ENCODE peak calls at places on chromosomes 1 and 21, in four cellular contexts. W is ascending aorta, K is tibial nerve, T is fibroblast of lung. O is an unnamed sample.

GRCh38 chr1:152325111-152325510 is at the start of gene FLG:
- DNase-seq in K (no peak), T (no peak), W (no peak), O (no peak)

GRCh38 chr1:172476218-172476811 is 32.4 kb upstream of the PIGC start:
- DNase-seq in W (no peak), T (peak), K (no peak), O (no peak)

GRCh38 chr1:42206164-42206563 is 41.6 kb upstream of the GUCA2A start:
- DNase-seq in T (no peak), K (no peak), W (no peak), O (no peak)

GRCh38 chr1:229092377-229093257 is 178.3 kb upstream of the RAB4A start:
- DNase-seq in W (peak), T (no peak), K (no peak), O (no peak)

GRCh38 chr21:35737899-35738341 is 322.4 kb downstream of the SETD4 start:
- DNase-seq in K (peak), W (peak), T (peak), O (peak)

GRCh38 chr21:43318841-43319781 is 107.8 kb downstream of the SIK1 start:
- DNase-seq in K (no peak), W (no peak), T (peak), O (no peak)

GRCh38 chr1:173122958-173123852 is 72.5 kb upstream of the TNFSF18 start:
- DNase-seq in K (peak), T (peak), W (peak), O (peak)

GRCh38 chr1:167821969-167822685 is 91.8 kb downstream of the ADCY10 start:
- DNase-seq in W (no peak), K (no peak), T (peak), O (no peak)

GRCh38 chr1:22204989-22205913 is 62.4 kb upstream of the WNT4 start:
- DNase-seq in K (no peak), W (peak), T (no peak), O (no peak)

GRCh38 chr1:175192111-175192629 is 406 bp downstream of the KIAA0040 start:
- DNase-seq in K (peak), T (no peak), W (peak), O (no peak)

GRCh38 chr1:27588256-27589232 is 15.4 kb downstream of the AHDC1 start:
- DNase-seq in K (no peak), T (no peak), W (no peak), O (no peak)

GRCh38 chr21:40243676-40244075 is 376.4 kb downstream of the PCP4 start:
- DNase-seq in T (no peak), W (no peak), K (no peak), O (no peak)

GRCh38 chr1:115474166-115474565 is 136.1 kb upstream of the NGF start:
- DNase-seq in K (no peak), T (no peak), W (peak), O (no peak)

GRCh38 chr1:46086581-46086980 is 45.8 kb downstream of the PIK3R3 start:
- DNase-seq in W (no peak), T (peak), K (no peak), O (no peak)

GRCh38 chr1:207754942-207755689 is 3.3 kb downstream of the CD46 start:
- DNase-seq in T (peak), W (no peak), K (no peak), O (no peak)

GRCh38 chr1:207754011-207754410 is 2.2 kb downstream of the CD46 start:
- DNase-seq in W (no peak), K (no peak), T (no peak), O (no peak)

GRCh38 chr1:207752456-207753132 is 740 bp downstream of the CD46 start:
- DNase-seq in K (no peak), T (peak), W (no peak), O (no peak)

GRCh38 chr1:207751790-207752455 is at the start of gene CD46:
- DNase-seq in K (peak), W (peak), T (peak), O (peak)

GRCh38 chr1:207753611-207754010 is 1.8 kb downstream of the CD46 start:
- DNase-seq in K (no peak), T (no peak), W (no peak), O (no peak)
- H3K4me3 ChIP-seq in K (no peak), T (peak), W (peak), O (no peak)

GRCh38 chr21:17045214-17045835 is 467.5 kb upstream of the CXADR start:
- DNase-seq in T (peak), W (no peak), K (no peak), O (no peak)
- TF ChIP-seq CTCF in T (peak), W (no peak), K (peak), O (peak)

DNA sequence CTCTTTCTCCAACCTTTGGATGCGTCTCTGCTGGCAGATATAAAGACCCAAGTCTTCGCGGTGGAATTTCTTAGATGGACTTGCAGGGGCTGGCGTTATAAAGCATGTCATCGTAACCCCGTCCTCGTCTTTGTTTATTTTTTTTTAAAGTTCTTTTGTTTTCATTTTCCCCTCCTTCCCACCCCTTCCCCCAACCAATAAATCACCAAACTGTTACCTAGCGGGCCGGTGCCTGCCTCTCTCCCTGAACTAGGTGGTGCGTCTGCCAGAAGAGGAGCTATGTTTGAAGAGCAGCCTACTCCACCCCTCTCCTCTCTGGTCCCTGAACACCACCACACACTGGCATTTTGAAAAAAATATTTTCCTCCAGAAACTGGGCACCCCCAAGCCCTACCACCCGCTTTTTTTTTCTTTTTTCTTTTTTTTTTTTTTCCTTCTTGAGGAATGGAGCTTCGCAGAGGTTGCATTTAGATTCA is at the start of gene CACNA1E:
- DNase-seq in T (no peak), K (no peak), W (no peak), O (no peak)
- H3K4me3 ChIP-seq in T (no peak), K (peak), W (peak), O (no peak)

GRCh38 chr1:161177936-161178244 is 583 bp upstream of the B4GALT3 start:
- DNase-seq in T (no peak), W (no peak), K (no peak), O (no peak)
- TF ChIP-seq CTCF in T (no peak), W (no peak), K (no peak), O (no peak)

GRCh38 chr1:93016171-93016570 is 54.9 kb upstream of the DIPK1A start:
- DNase-seq in T (peak), W (no peak), K (no peak), O (no peak)

GRCh38 chr1:93013311-93014091 is 52.2 kb upstream of the DIPK1A start:
- DNase-seq in T (peak), K (no peak), W (no peak), O (no peak)

GRCh38 chr1:93014156-93014555 is 52.9 kb upstream of the DIPK1A start:
- DNase-seq in W (no peak), K (no peak), T (no peak), O (no peak)

GRCh38 chr1:93015590-93015989 is 54.3 kb upstream of the DIPK1A start:
- DNase-seq in W (no peak), T (peak), K (no peak), O (no peak)
- H3K4me3 ChIP-seq in W (no peak), T (no peak), K (no peak), O (no peak)